ENCODE peak calls at places on chromosome 16, in nine cellular contexts. N, R, W, C, Y, F, J, Z and V are unnamed samples.
A peak's percentile ranks its signal among the peaks of the same experiment; 100 is the strongest.

GRCh38 chr16:75640598-75640997 is 6.9 kb downstream of the KARS1 start:
- DNase-seq in N (no peak), R (no peak), W (no peak), C (no peak), Y (no peak), F (no peak), J (no peak), Z (no peak), V (no peak)

GRCh38 chr16:76193851-76194620 is 83.2 kb upstream of the CNTNAP4 start:
- DNase-seq in N (no peak), R (no peak), W (peak; percentile 19), C (no peak), Y (no peak), F (no peak), J (no peak), Z (no peak), V (no peak)

GRCh38 chr16:25038239-25038954 is 23.2 kb upstream of the ARHGAP17 start:
- DNase-seq in N (no peak), R (no peak), W (no peak), C (no peak), Y (no peak), F (no peak), J (no peak), Z (no peak), V (no peak)

GRCh38 chr16:89924925-89925307 is 1.8 kb downstream of the TUBB3 start:
- DNase-seq in N (no peak), R (no peak), W (no peak), C (no peak), Y (no peak), F (no peak), J (no peak), Z (no peak), V (no peak)

GRCh38 chr16:85640254-85640558 is 27.1 kb downstream of the GSE1 start:
- DNase-seq in N (no peak), R (no peak), W (no peak), C (no peak), Y (no peak), F (no peak), J (no peak), Z (no peak), V (no peak)

GRCh38 chr16:49556252-49557069 is 182.9 kb downstream of the C16orf78 start:
- DNase-seq in N (no peak), R (no peak), W (no peak), C (no peak), Y (peak; percentile 35), F (no peak), J (peak; percentile 18), Z (no peak), V (no peak)

GRCh38 chr16:71552698-71553503 is 24.0 kb downstream of the TAT start:
- DNase-seq in N (no peak), R (no peak), W (no peak), C (no peak), Y (no peak), F (no peak), J (no peak), Z (no peak), V (no peak)

GRCh38 chr16:56677474-56677873 is 4.8 kb upstream of the MT1X start:
- DNase-seq in N (no peak), R (no peak), W (no peak), C (no peak), Y (no peak), F (no peak), J (no peak), Z (no peak), V (no peak)

GRCh38 chr16:56532714-56533113 is 12.9 kb upstream of the BBS2 start:
- DNase-seq in N (no peak), R (no peak), W (no peak), C (no peak), Y (no peak), F (no peak), J (peak; percentile 27), Z (no peak), V (peak; percentile 48)

GRCh38 chr16:12771341-12771798 is 32.3 kb downstream of the CPPED1 start:
- DNase-seq in N (no peak), R (no peak), W (no peak), C (no peak), Y (no peak), F (no peak), J (no peak), Z (no peak), V (no peak)

GRCh38 chr16:34078697-34079096 is 619.3 kb downstream of the TP53TG3F start:
- DNase-seq in N (no peak), R (no peak), W (no peak), C (no peak), Y (no peak), F (no peak), J (no peak), Z (no peak), V (no peak)

GRCh38 chr16:80586476-80586875 is 45.7 kb downstream of the DYNLRB2 start:
- DNase-seq in N (no peak), R (no peak), W (no peak), C (no peak), Y (no peak), F (no peak), J (no peak), Z (no peak), V (peak; percentile 13)

GRCh38 chr16:49552273-49552928 is 178.8 kb downstream of the C16orf78 start:
- DNase-seq in N (no peak), R (no peak), W (no peak), C (no peak), Y (no peak), F (no peak), J (no peak), Z (no peak), V (no peak)

GRCh38 chr16:1793578-1794220 is at the start of gene IGFALS:
- DNase-seq in N (no peak), R (no peak), W (no peak), C (no peak), Y (no peak), F (no peak), J (no peak), Z (no peak), V (no peak)

GRCh38 chr16:4264546-4264945 is 8.3 kb downstream of the TFAP4 start:
- DNase-seq in N (no peak), R (no peak), W (no peak), C (no peak), Y (no peak), F (no peak), J (no peak), Z (no peak), V (no peak)

GRCh38 chr16:19400709-19401108 is 17.0 kb upstream of the TMC5 start:
- DNase-seq in N (no peak), R (no peak), W (no peak), C (no peak), Y (no peak), F (no peak), J (no peak), Z (no peak), V (peak; percentile 31)

GRCh38 chr16:64964126-64964540 is 157.7 kb downstream of the CDH11 start:
- DNase-seq in N (no peak), R (no peak), W (no peak), C (no peak), Y (no peak), F (no peak), J (no peak), Z (no peak), V (no peak)
- TF ChIP-seq POLR2A in N (no peak), R (no peak), W (no peak), C (no peak), Y (no peak), F (no peak), J (no peak), Z (no peak), V (no peak)

GRCh38 chr16:508884-509736 is 18.4 kb upstream of the CAPN15 start:
- DNase-seq in N (no peak), R (no peak), W (no peak), C (no peak), Y (no peak), F (no peak), J (no peak), Z (no peak), V (no peak)
- TF ChIP-seq POLR2A in N (no peak), R (no peak), W (no peak), C (no peak), Y (no peak), F (no peak), J (no peak), Z (no peak), V (no peak)

DNA sequence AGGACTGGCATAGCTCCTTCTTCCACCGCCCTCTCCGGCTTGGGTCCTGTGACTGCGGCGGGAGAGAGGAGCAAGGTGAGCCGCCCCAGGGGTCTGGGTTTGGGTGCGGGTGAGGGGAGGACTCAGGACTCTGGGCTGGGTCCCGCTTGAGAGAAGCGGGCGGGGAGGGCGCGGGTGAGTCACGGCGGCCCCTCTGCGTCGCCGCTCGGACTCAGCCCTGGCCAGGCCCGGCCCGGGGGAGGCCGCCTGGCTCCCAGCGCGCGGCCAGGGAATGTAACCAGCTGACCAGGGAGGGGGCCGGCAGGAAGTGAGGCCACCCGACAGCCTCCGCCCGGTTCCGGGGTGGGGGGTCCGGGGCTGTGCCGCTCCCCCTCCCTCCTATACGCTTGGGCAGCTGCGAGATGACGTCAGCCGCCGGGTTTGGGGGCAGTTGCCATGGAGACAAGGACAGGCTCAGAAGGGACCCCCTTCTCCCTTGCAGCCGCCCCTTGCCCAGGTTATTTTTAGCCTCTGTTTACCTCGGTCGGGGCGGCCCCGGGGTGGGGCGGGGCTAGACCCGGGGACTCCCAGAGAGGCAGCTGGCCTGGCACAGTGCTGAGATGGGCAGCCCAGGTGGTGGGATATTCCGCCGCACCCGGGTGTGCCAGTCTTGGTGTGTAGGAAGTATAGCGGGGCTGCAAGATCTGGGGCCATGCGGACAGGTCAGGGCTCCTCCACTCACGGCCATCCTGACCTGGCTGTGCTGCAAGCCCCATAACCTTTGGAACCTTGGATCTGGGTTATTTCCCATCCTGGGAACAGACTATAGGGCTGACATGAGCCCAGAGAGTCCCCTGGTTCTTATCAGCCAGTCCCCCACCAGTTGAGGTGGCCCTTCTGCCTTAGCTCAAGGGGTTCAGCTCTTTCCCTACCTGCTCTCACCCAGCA is 1.6 kb downstream of the RIPOR1 start:
- DNase-seq in N (peak; percentile 57), R (peak; percentile 91), W (peak; percentile 74), C (peak; percentile 92), Y (no peak), F (peak; percentile 83), J (peak; percentile 53), Z (peak; percentile 80), V (peak; percentile 47)
- TF ChIP-seq POLR2A in N (no peak), R (peak; percentile 21), W (peak; percentile 76), C (peak; percentile 82), Y (no peak), F (peak; percentile 49), J (no peak), Z (peak; percentile 74), V (peak; percentile 9)

GRCh38 chr16:87766485-87766797 is 655 bp upstream of the KLHDC4 start:
- DNase-seq in N (no peak), R (no peak), W (no peak), C (no peak), Y (no peak), F (no peak), J (no peak), Z (no peak), V (no peak)

GRCh38 chr16:87762620-87763019 is 3.2 kb downstream of the KLHDC4 start:
- DNase-seq in N (no peak), R (no peak), W (no peak), C (no peak), Y (no peak), F (no peak), J (no peak), Z (no peak), V (no peak)

GRCh38 chr16:87764600-87765472 is 950 bp downstream of the KLHDC4 start:
- DNase-seq in N (no peak), R (no peak), W (no peak), C (no peak), Y (peak; percentile 28), F (no peak), J (no peak), Z (no peak), V (no peak)

GRCh38 chr16:87765473-87765775 is 362 bp downstream of the KLHDC4 start:
- DNase-seq in N (no peak), R (no peak), W (no peak), C (no peak), Y (no peak), F (peak; percentile 35), J (peak; percentile 80), Z (no peak), V (no peak)

GRCh38 chr16:87765776-87766484 is at the start of gene KLHDC4:
- DNase-seq in N (peak; percentile 81), R (peak; percentile 89), W (peak; percentile 87), C (peak; percentile 94), Y (peak; percentile 91), F (peak; percentile 91), J (peak; percentile 89), Z (peak; percentile 83), V (peak; percentile 98)
- TF ChIP-seq POLR2A in N (peak; percentile 41), R (no peak), W (peak; percentile 79), C (peak; percentile 72), Y (peak; percentile 74), F (peak; percentile 80), J (peak; percentile 95), Z (peak; percentile 74), V (no peak)